ENCODE peak calls at places on chromosomes 2 and 18, in ten cellular contexts. H is neural progenitor cell; N is CD8-positive, alpha-beta memory T cell; R is effector memory CD4-positive, alpha-beta T cell; D is left lung; U is endodermal cell; K is tibial nerve; O is suprapubic skin; Y is heart left ventricle; M is stomach. I is an unnamed sample. For H3K27me3 and H3K4me1, the result is how much of the 10 kb centered on the place peaks cover.

GRCh38 chr2:239194731-239195317 is 206.0 kb downstream of the HDAC4 start:
- DNase-seq in H (no peak), N (no peak), R (no peak), D (peak), U (no peak), K (no peak), O (peak), Y (no peak), M (peak), I (no peak)

GRCh38 chr18:58898427-58898826 is 33.8 kb downstream of the ZNF532 start:
- DNase-seq in H (no peak), N (no peak), R (no peak), D (no peak), U (no peak), K (no peak), O (no peak), Y (no peak), M (no peak), I (no peak)

GRCh38 chr2:187422277-187422676 is 25.8 kb downstream of the CALCRL start:
- DNase-seq in H (no peak), N (no peak), R (no peak), D (no peak), U (no peak), K (no peak), O (no peak), Y (no peak), M (no peak), I (no peak)

GRCh38 chr2:142596334-142597088 is 281.0 kb upstream of the KYNU start:
- DNase-seq in H (no peak), N (no peak), R (no peak), D (no peak), U (no peak), K (no peak), O (no peak), Y (no peak), M (no peak), I (no peak)

GRCh38 chr2:204673877-204674276 is 128.6 kb downstream of the PARD3B start:
- DNase-seq in H (no peak), N (no peak), R (no peak), D (no peak), U (no peak), K (no peak), O (no peak), Y (no peak), M (no peak), I (no peak)

GRCh38 chr18:8493141-8493540 is 116.1 kb upstream of the RAB12 start:
- DNase-seq in H (no peak), N (no peak), R (no peak), D (no peak), U (no peak), K (no peak), O (no peak), Y (no peak), M (no peak), I (no peak)

GRCh38 chr2:235191486-235191885 is 239.7 kb downstream of the SH3BP4 start:
- DNase-seq in H (no peak), N (no peak), R (no peak), D (no peak), U (peak), K (no peak), O (no peak), Y (no peak), M (no peak), I (no peak)

GRCh38 chr18:49015886-49016647 is 65.3 kb upstream of the SMAD7 start:
- DNase-seq in H (no peak), N (no peak), R (no peak), D (peak), U (peak), K (no peak), O (peak), Y (no peak), M (peak), I (no peak)

GRCh38 chr18:79519751-79520472 is 124.2 kb downstream of the NFATC1 start:
- DNase-seq in H (peak), N (peak), R (peak), D (no peak), U (peak), K (no peak), O (peak), Y (peak), M (no peak), I (no peak)

GRCh38 chr2:165872101-165872791 is 78.2 kb upstream of the GALNT3 start:
- DNase-seq in H (no peak), N (no peak), R (no peak), D (no peak), U (no peak), K (no peak), O (no peak), Y (no peak), M (no peak), I (no peak)

GRCh38 chr18:25517881-25518715 is 166.1 kb upstream of the ZNF521 start:
- DNase-seq in H (peak), N (no peak), R (no peak), D (no peak), U (no peak), K (no peak), O (no peak), Y (no peak), M (no peak), I (no peak)

GRCh38 chr2:163551974-163552373 is 183.8 kb downstream of the FIGN start:
- DNase-seq in H (no peak), N (no peak), R (no peak), D (no peak), U (no peak), K (no peak), O (no peak), Y (no peak), M (no peak), I (no peak)

GRCh38 chr18:49685231-49685942 is 123.5 kb downstream of the LIPG start:
- DNase-seq in H (no peak), N (no peak), R (no peak), D (no peak), U (no peak), K (no peak), O (no peak), Y (no peak), M (no peak), I (no peak)

GRCh38 chr2:187165936-187166335 is 282.1 kb downstream of the CALCRL start:
- DNase-seq in H (peak), N (no peak), R (no peak), D (no peak), U (no peak), K (no peak), O (no peak), Y (no peak), M (no peak), I (no peak)

GRCh38 chr2:156445311-156446218 is 9.4 kb downstream of the GPD2 start:
- DNase-seq in H (no peak), N (no peak), R (no peak), D (no peak), U (no peak), K (no peak), O (no peak), Y (no peak), M (no peak), I (no peak)

GRCh38 chr2:139055165-139055564 is 275.0 kb upstream of the NXPH2 start:
- DNase-seq in H (no peak), N (no peak), R (no peak), D (no peak), U (no peak), K (no peak), O (no peak), Y (no peak), M (no peak), I (no peak)

GRCh38 chr2:54903736-54904554 is 146.3 kb downstream of the RTN4 start:
- DNase-seq in H (no peak), N (no peak), R (peak), D (no peak), U (no peak), K (no peak), O (no peak), Y (no peak), M (peak), I (peak)

GRCh38 chr2:112033600-112033999 is 21.5 kb upstream of the TMEM87B start:
- DNase-seq in H (no peak), N (no peak), R (no peak), D (no peak), U (no peak), K (no peak), O (no peak), Y (no peak), M (no peak), I (no peak)

GRCh38 chr2:152369176-152369860 is 34.3 kb downstream of the FMNL2 start:
- DNase-seq in H (no peak), N (no peak), R (no peak), D (no peak), U (no peak), K (no peak), O (no peak), Y (no peak), M (no peak), I (no peak)

GRCh38 chr18:57727952-57728807 is 74.9 kb downstream of the ATP8B1 start:
- DNase-seq in H (peak), N (no peak), R (no peak), D (no peak), U (no peak), K (no peak), O (no peak), Y (no peak), M (no peak), I (no peak)

GRCh38 chr2:1817256-1818127 is 73.2 kb upstream of the PXDN start:
- DNase-seq in H (peak), N (peak), R (no peak), D (peak), U (peak), K (peak), O (peak), Y (peak), M (peak), I (peak)

GRCh38 chr2:187138240-187138639 is 289.3 kb upstream of the ZSWIM2 start:
- DNase-seq in H (peak), N (no peak), R (no peak), D (peak), U (peak), K (no peak), O (no peak), Y (no peak), M (no peak), I (no peak)

GRCh38 chr2:207408086-207408794 is 121.5 kb upstream of the CREB1 start:
- DNase-seq in H (no peak), N (no peak), R (no peak), D (no peak), U (peak), K (no peak), O (no peak), Y (no peak), M (peak), I (no peak)

GRCh38 chr2:7363906-7364305 is 446.7 kb downstream of the RNF144A start:
- DNase-seq in H (peak), N (no peak), R (no peak), D (no peak), U (no peak), K (no peak), O (no peak), Y (no peak), M (no peak), I (no peak)

GRCh38 chr2:181810823-181811695 is 80.5 kb upstream of the ITPRID2 start:
- DNase-seq in H (no peak), N (no peak), R (no peak), D (no peak), U (peak), K (no peak), O (no peak), Y (no peak), M (peak), I (no peak)

GRCh38 chr2:168849610-168850009 is 40.6 kb downstream of the SPC25 start:
- DNase-seq in H (peak), N (no peak), R (no peak), D (no peak), U (peak), K (no peak), O (no peak), Y (no peak), M (peak), I (no peak)

GRCh38 chr2:30425326-30425725 is 21.7 kb upstream of the LCLAT1 start:
- DNase-seq in H (no peak), N (no peak), R (no peak), D (no peak), U (no peak), K (no peak), O (no peak), Y (no peak), M (no peak), I (no peak)

GRCh38 chr18:23810396-23810795 is 121.1 kb downstream of the LAMA3 start:
- DNase-seq in H (no peak), N (peak), R (no peak), D (no peak), U (no peak), K (no peak), O (no peak), Y (no peak), M (no peak), I (peak)

GRCh38 chr2:38159171-38159570 is 83.2 kb upstream of the CYP1B1 start:
- DNase-seq in H (no peak), N (no peak), R (no peak), D (no peak), U (no peak), K (no peak), O (no peak), Y (no peak), M (no peak), I (no peak)

GRCh38 chr18:65235966-65236634 is 514.7 kb upstream of the CDH7 start:
- DNase-seq in H (no peak), N (no peak), R (no peak), D (no peak), U (no peak), K (no peak), O (no peak), Y (no peak), M (no peak), I (no peak)

GRCh38 chr18:3898866-3899613 is 449.1 kb downstream of the TGIF1 start:
- DNase-seq in H (no peak), N (no peak), R (no peak), D (no peak), U (no peak), K (no peak), O (no peak), Y (no peak), M (no peak), I (no peak)

GRCh38 chr2:226754821-226755536 is 44.6 kb downstream of the IRS1 start:
- DNase-seq in H (no peak), N (no peak), R (no peak), D (no peak), U (no peak), K (no peak), O (no peak), Y (no peak), M (no peak), I (no peak)

GRCh38 chr18:41517142-41517541 is 437.9 kb upstream of the PIK3C3 start:
- DNase-seq in H (no peak), N (no peak), R (no peak), D (no peak), U (no peak), K (no peak), O (no peak), Y (no peak), M (no peak), I (no peak)

GRCh38 chr2:143802871-143803650 is 673.8 kb downstream of the ARHGAP15 start:
- DNase-seq in H (no peak), N (no peak), R (no peak), D (no peak), U (no peak), K (no peak), O (no peak), Y (no peak), M (no peak), I (no peak)

GRCh38 chr2:191515536-191515935 is 162.4 kb upstream of the NABP1 start:
- DNase-seq in H (no peak), N (no peak), R (no peak), D (no peak), U (no peak), K (no peak), O (no peak), Y (no peak), M (no peak), I (no peak)

GRCh38 chr2:154470386-154470785 is 228.1 kb upstream of the KCNJ3 start:
- DNase-seq in H (no peak), N (no peak), R (no peak), D (no peak), U (no peak), K (no peak), O (no peak), Y (no peak), M (no peak), I (no peak)

GRCh38 chr2:48946444-48947048 is 191.0 kb upstream of the LHCGR start:
- DNase-seq in H (peak), N (peak), R (no peak), D (no peak), U (peak), K (no peak), O (no peak), Y (no peak), M (peak), I (peak)

GRCh38 chr2:214226061-214226460 is 184.8 kb upstream of the VWC2L start:
- DNase-seq in H (no peak), N (no peak), R (no peak), D (no peak), U (no peak), K (no peak), O (no peak), Y (no peak), M (no peak), I (no peak)

GRCh38 chr2:174195253-174195652 is 53.1 kb downstream of the OLA1 start:
- DNase-seq in H (no peak), N (no peak), R (no peak), D (no peak), U (no peak), K (no peak), O (no peak), Y (no peak), M (no peak), I (no peak)

GRCh38 chr2:128752691-128753263 is 434.1 kb upstream of the HS6ST1 start:
- DNase-seq in H (no peak), N (no peak), R (no peak), D (peak), U (no peak), K (no peak), O (no peak), Y (no peak), M (no peak), I (no peak)
- H3K27ac ChIP-seq in H (no peak), N (no peak), R (no peak), D (no peak), U (no peak), K (no peak), O (no peak), Y (peak), M (no peak), I (no peak)

DNA sequence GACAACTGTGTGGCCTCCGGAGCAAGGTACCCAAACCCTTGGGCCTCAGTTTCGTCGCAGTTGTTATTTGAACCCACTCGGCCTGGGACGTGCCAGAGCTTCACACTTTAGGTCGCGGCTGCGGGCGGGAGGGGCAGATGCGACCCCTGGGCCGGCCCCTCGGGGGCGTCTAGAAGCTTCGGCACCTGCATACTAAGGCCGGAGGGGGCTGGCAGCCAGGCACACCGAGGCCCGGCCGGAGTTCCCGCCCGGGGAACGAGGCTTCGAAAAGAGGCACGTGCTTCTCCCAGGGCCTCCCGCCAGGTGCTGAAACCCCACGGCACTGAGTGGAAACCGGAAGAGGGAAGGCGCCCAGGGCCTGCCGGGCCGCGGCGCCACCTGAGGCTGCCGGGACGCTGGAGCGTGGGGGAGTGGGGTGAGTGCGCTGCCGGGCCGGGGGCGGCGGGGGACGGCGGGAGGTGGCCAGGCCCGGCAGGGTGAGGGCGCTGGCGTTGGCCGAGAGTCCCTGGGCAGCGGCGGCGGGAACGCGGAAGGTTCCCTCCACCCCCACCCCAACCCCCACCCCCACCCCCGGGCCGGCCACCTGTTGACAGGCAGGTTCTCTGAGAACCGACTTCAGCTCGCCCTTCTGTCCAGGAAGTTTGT is 8.9 kb downstream of the OTX1 start:
- DNase-seq in H (peak), N (no peak), R (no peak), D (no peak), U (peak), K (no peak), O (no peak), Y (no peak), M (no peak), I (no peak)
- H3K27me3 ChIP-seq in H (half or more), N (half or more), R (half or more), D (half or more), U (half or more), K (half or more), O (half or more), Y (half or more), M (half or more), I (under half)

GRCh38 chr2:232522014-232522854 is 2.0 kb downstream of the PRSS56 start:
- DNase-seq in H (peak), N (peak), R (peak), D (peak), U (peak), K (no peak), O (no peak), Y (peak), M (peak), I (peak)
- H3K4me1 ChIP-seq in H (under half), N (under half), R (under half), D (under half), U (under half), K (under half), O (under half), Y (under half), M (under half), I (under half)

DNA sequence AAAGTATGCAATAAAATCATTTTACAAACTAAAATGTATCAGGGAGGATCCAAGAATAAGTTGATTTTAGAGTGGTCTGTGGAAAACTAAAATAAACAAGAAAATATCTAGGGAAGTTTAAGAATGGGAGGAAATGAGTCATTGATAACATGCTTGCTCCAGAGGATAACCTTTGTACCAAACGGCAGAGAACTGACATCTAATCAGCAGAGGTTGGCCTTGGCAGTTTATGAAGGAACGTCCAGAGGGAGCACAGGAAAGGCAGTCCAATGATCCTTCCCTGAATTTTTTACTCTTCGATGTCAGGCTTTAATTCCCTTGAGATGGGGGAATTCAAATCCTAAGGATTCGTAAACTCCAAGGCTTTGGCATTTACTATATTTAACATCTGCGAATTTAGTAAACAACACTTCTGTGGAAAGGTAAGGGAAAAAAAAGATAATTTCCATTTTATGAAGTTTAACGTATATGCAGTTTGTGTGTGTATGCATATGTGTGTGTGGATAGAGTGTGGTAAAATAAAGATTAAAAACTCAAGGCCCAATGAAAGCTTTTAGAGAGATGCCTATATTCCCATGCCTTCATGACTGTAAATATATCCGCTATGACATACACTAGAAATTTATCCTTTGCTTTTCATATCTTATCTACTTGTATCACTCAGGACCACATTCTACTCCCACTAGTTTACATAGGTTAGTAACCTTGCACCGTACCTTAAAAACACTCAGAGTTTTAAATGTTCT is 8.7 kb upstream of the INPP1 start:
- DNase-seq in H (no peak), N (no peak), R (no peak), D (no peak), U (no peak), K (no peak), O (no peak), Y (no peak), M (no peak), I (no peak)
- H3K27ac ChIP-seq in H (no peak), N (peak), R (no peak), D (peak), U (no peak), K (no peak), O (peak), Y (peak), M (peak), I (no peak)

DNA sequence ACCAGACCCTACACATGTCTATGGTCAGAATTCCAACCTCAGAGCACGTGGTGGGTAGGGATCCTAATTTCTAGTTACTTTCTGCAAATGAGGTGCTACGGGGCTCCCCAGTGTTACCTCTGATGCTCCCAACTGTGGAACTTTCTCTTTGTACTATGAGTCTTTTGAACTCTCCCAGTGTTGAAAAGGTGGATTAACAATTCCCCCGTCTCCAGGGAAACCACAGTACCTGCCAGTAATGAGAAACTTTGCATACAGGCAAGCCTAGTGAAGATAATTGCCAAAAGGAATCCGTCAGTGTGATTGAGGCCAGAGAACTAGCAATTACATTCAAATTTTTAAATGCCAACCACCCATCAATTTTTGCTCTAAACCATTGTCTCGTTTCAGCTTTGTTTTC is 129.0 kb upstream of the FOSL2 start:
- DNase-seq in H (peak), N (no peak), R (no peak), D (no peak), U (no peak), K (no peak), O (no peak), Y (no peak), M (no peak), I (no peak)
- H3K27me3 ChIP-seq in H (under half), N (under half), R (under half), D (under half), U (under half), K (under half), O (under half), Y (under half), M (under half), I (under half)